ENCODE peak calls at places on chromosomes 4 and X, in eight cellular contexts. S is IMR-90, D is tibial artery, Z is AG04449, N is B cell, C is choroid plexus epithelial cell, H is MCF 10A, E is cardiac fibroblast. V is an unnamed sample.
A peak's percentile ranks its signal among the peaks of the same experiment; 100 is the strongest.

GRCh38 chr4:17376205-17376604 is 135.7 kb downstream of the QDPR start:
- DNase-seq in Z (no peak), S (peak; percentile 4), H (peak; percentile 61), D (no peak), N (no peak), E (peak; percentile 36), C (peak; percentile 57), V (no peak)

GRCh38 chr4:86935499-86935832 is 655 bp downstream of the AFF1 start:
- DNase-seq in H (no peak), Z (no peak), C (no peak), N (no peak), E (no peak), S (no peak), D (peak; percentile 80), V (no peak)

GRCh38 chrX:103831342-103831802 is 685 bp downstream of the RAB9B start:
- DNase-seq in E (peak; percentile 47), S (no peak), H (peak; percentile 53), D (no peak), N (peak; percentile 68), Z (no peak), C (no peak), V (peak; percentile 8)

GRCh38 chrX:109590176-109590575 is 34.8 kb downstream of the KCNE5 start:
- DNase-seq in C (no peak), S (no peak), E (no peak), H (no peak), Z (no peak), N (no peak), D (no peak), V (no peak)

GRCh38 chrX:10926404-10926803 is 184.7 kb upstream of the HCCS start:
- DNase-seq in H (no peak), D (no peak), N (no peak), S (no peak), E (peak; percentile 21), C (peak; percentile 27), Z (no peak), V (no peak)

GRCh38 chr4:118849867-118850812 is 14.2 kb upstream of the SEC24D start:
- DNase-seq in C (peak; percentile 49), Z (no peak), D (no peak), N (no peak), H (peak; percentile 25), S (peak; percentile 14), E (peak; percentile 32), V (peak; percentile 35)

GRCh38 chrX:37380920-37381319 is 31.8 kb downstream of the PRRG1 start:
- DNase-seq in C (peak; percentile 87), N (no peak), Z (no peak), H (peak; percentile 81), E (peak; percentile 78), D (no peak), S (peak; percentile 82), V (no peak)

GRCh38 chr4:152605641-152606304 is 69.9 kb upstream of the FBXW7 start:
- DNase-seq in Z (no peak), D (no peak), C (no peak), N (no peak), S (peak; percentile 34), H (no peak), E (peak; percentile 61), V (no peak)

GRCh38 chr4:4575284-4576211 is 33.7 kb upstream of the STX18 start:
- DNase-seq in E (peak; percentile 55), H (peak; percentile 22), N (peak; percentile 70), C (peak; percentile 65), D (peak; percentile 70), Z (no peak), S (peak; percentile 18), V (peak; percentile 73)

GRCh38 chrX:124240422-124240821 is 92.0 kb upstream of the TEX13D start:
- DNase-seq in S (no peak), E (no peak), D (no peak), Z (no peak), N (no peak), H (no peak), C (no peak), V (no peak)

GRCh38 chrX:66914082-66914481 is 275.2 kb upstream of the EDA2R start:
- DNase-seq in N (no peak), D (no peak), C (peak; percentile 0), E (peak; percentile 12), Z (no peak), H (peak; percentile 12), S (no peak), V (no peak)

GRCh38 chr4:146776691-146777090 is 138.0 kb downstream of the POU4F2 start:
- DNase-seq in C (no peak), D (no peak), N (no peak), S (no peak), Z (no peak), E (no peak), H (no peak), V (no peak)

DNA sequence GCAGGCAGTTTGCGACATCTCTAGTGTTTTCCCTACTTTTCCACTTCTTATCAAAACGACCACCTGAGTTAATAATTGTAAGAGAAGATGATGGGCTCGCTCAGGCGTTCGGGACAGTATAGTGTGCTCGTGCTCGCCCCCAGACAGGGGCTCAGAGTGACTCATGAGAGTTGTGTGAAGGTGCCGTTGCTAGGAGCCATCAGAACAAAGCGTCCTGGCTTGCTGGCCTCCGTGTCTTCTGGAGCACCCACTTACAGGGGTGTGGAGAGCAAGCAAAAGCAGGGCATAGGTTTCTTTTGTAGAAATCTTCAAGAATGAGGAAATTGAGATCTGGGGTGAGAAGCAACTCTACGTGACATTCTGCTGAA is 73.0 kb upstream of the ADGRG2 start:
- DNase-seq in N (no peak), C (no peak), H (no peak), D (no peak), E (no peak), S (no peak), Z (no peak), V (no peak)
- TF ChIP-seq CTCF in N (no peak), C (no peak), H (no peak), D (no peak), E (no peak), S (no peak), Z (no peak), V (no peak)

GRCh38 chr4:103026868-103027267 is 7.4 kb upstream of the SLC9B1 start:
- DNase-seq in D (no peak), C (peak; percentile 30), N (no peak), Z (no peak), S (peak; percentile 13), H (peak; percentile 20), E (peak; percentile 18), V (no peak)

GRCh38 chr4:103030791-103031190 is 11.3 kb upstream of the SLC9B1 start:
- DNase-seq in C (no peak), Z (no peak), S (no peak), H (no peak), D (no peak), E (no peak), N (no peak), V (no peak)

GRCh38 chr4:103036169-103036568 is 16.7 kb upstream of the SLC9B1 start:
- DNase-seq in Z (no peak), H (no peak), D (no peak), N (no peak), S (no peak), E (no peak), C (no peak), V (no peak)

GRCh38 chr4:103032575-103032974 is 13.1 kb upstream of the SLC9B1 start:
- DNase-seq in Z (no peak), H (peak; percentile 62), S (peak; percentile 32), N (no peak), D (no peak), C (peak; percentile 73), E (peak; percentile 42), V (no peak)
- TF ChIP-seq CTCF in Z (peak; percentile 46), H (peak; percentile 32), S (peak; percentile 40), N (no peak), D (no peak), C (peak; percentile 87), E (peak; percentile 69), V (peak; percentile 9)

DNA sequence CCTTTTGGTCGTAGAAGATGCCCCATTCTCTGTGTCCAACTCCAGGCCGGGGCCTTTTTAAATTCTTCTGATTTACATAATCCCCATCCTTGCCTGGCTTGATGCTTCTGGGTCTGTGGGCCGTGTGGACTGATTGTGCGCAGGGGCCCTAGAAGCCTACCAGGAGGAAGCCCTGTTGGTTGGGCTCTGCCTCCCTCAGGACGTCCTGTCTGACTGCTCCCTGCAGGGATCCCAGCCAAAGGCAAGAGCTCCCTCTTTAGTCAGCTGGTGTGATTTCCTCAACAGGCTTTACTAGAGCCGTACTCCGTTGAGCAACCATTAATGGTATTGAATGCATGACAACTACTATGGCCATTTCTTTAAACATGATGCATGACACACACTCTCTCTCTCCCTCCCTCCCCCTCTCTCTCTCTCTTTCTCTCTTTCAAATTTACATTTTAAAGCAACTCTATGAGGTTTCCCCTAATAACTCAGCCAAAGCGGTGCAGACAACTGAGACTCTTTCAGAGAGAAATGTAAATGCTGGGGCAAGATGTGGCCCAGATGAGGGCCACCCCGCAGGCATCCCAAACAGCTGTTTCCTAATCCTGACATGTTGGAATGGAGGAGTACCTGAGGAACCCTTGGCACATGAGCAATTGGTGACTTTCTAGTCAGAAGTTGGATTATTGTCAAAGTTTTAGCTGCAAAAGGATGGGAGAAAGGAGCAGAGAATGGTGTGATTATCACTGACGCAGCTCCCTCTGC is 117.3 kb downstream of the DRD5 start:
- DNase-seq in Z (no peak), S (peak; percentile 16), E (peak; percentile 70), N (no peak), C (peak; percentile 88), D (no peak), H (peak; percentile 42), V (peak; percentile 34)
- TF ChIP-seq CTCF in Z (no peak), S (no peak), E (peak; percentile 32), N (no peak), C (peak; percentile 78), D (no peak), H (no peak), V (no peak)

GRCh38 chrX:5236096-5236495 is 992.6 kb downstream of the NLGN4X start:
- DNase-seq in E (no peak), Z (no peak), C (no peak), S (no peak), D (no peak), H (peak; percentile 0), N (no peak), V (no peak)
- TF ChIP-seq CTCF in E (no peak), Z (no peak), C (no peak), S (no peak), D (no peak), H (peak; percentile 36), N (no peak), V (no peak)

DNA sequence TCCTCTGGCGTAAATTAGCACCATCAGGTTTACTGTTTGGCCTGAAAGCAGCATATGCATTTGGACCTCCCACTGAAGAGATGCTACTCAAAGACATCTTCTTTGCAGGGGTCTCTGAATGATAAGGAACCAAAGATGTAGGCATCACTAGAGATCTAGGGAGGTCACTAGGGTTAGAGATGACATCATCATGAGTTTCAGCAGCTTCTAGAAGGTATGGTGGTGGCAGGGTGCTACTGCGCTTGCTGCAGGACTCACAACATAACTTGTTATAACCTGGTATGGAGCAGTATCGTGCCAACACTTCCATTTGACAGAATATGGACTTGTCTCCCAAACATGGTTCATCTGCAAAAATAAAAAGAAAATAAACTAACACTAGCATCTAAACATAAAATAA is 251.6 kb downstream of the NPFFR2 start:
- DNase-seq in D (no peak), N (no peak), H (no peak), E (no peak), C (no peak), Z (no peak), S (no peak), V (no peak)
- TF ChIP-seq CTCF in D (no peak), N (no peak), H (no peak), E (no peak), C (no peak), Z (no peak), S (no peak), V (no peak)

V was measured in GM20000.